ENCODE peak calls at places on chromosomes 3 and 15, in nine cellular contexts. One of them, this sample, is unnamed.

GRCh38 chr3:145776782-145777408 is 384.1 kb downstream of the PLOD2 start:
- DNase-seq in heart left ventricle: no peak
- DNase-seq in testis: peak; percentile 78
- DNase-seq in tibial nerve: peak; percentile 70
- DNase-seq in spleen: no peak
- DNase-seq in body of pancreas: peak; percentile 51
- DNase-seq in endothelial cell of umbilical vein: peak; percentile 80
- DNase-seq in upper lobe of left lung: no peak
- DNase-seq in transverse colon: no peak
- DNase-seq in this sample: no peak

GRCh38 chr3:52820741-52821140 is 9.7 kb downstream of the ITIH4 start:
- DNase-seq in testis: peak; percentile 40
- DNase-seq in transverse colon: no peak
- DNase-seq in heart left ventricle: no peak
- DNase-seq in upper lobe of left lung: no peak
- DNase-seq in tibial nerve: no peak
- DNase-seq in spleen: no peak
- DNase-seq in endothelial cell of umbilical vein: peak; percentile 13
- DNase-seq in body of pancreas: no peak
- DNase-seq in this sample: no peak

GRCh38 chr3:85172001-85172400 is 213.2 kb downstream of the CADM2 start:
- DNase-seq in transverse colon: no peak
- DNase-seq in tibial nerve: no peak
- DNase-seq in body of pancreas: no peak
- DNase-seq in heart left ventricle: no peak
- DNase-seq in spleen: no peak
- DNase-seq in testis: no peak
- DNase-seq in endothelial cell of umbilical vein: no peak
- DNase-seq in upper lobe of left lung: no peak
- DNase-seq in this sample: no peak

GRCh38 chr3:52218953-52219650 is 6.3 kb downstream of the TLR9 start:
- DNase-seq in heart left ventricle: no peak
- DNase-seq in testis: no peak
- DNase-seq in transverse colon: no peak
- DNase-seq in spleen: peak; percentile 59
- DNase-seq in upper lobe of left lung: peak; percentile 73
- DNase-seq in endothelial cell of umbilical vein: peak; percentile 56
- DNase-seq in body of pancreas: no peak
- DNase-seq in tibial nerve: no peak
- DNase-seq in this sample: no peak

GRCh38 chr3:14532691-14533456 is 7.3 kb downstream of the GRIP2 start:
- DNase-seq in testis: peak; percentile 53
- DNase-seq in tibial nerve: no peak
- DNase-seq in transverse colon: peak; percentile 78
- DNase-seq in heart left ventricle: peak; percentile 67
- DNase-seq in body of pancreas: peak; percentile 92
- DNase-seq in spleen: peak; percentile 73
- DNase-seq in endothelial cell of umbilical vein: no peak
- DNase-seq in upper lobe of left lung: peak; percentile 24
- DNase-seq in this sample: peak; percentile 53

GRCh38 chr3:160140756-160141155 is 84.5 kb upstream of the C3orf80 start:
- DNase-seq in testis: no peak
- DNase-seq in body of pancreas: no peak
- DNase-seq in endothelial cell of umbilical vein: no peak
- DNase-seq in tibial nerve: no peak
- DNase-seq in spleen: no peak
- DNase-seq in heart left ventricle: no peak
- DNase-seq in upper lobe of left lung: no peak
- DNase-seq in transverse colon: no peak
- DNase-seq in this sample: no peak

GRCh38 chr3:49720383-49721164 is 1.1 kb upstream of the AMIGO3 start:
- DNase-seq in testis: no peak
- DNase-seq in spleen: peak; percentile 74
- DNase-seq in transverse colon: no peak
- DNase-seq in body of pancreas: peak; percentile 20
- DNase-seq in upper lobe of left lung: no peak
- DNase-seq in tibial nerve: no peak
- DNase-seq in endothelial cell of umbilical vein: no peak
- DNase-seq in heart left ventricle: no peak
- DNase-seq in this sample: peak; percentile 83

GRCh38 chr3:126474498-126475410 is 937 bp downstream of the ZXDC start:
- DNase-seq in spleen: peak; percentile 93
- DNase-seq in transverse colon: peak; percentile 45
- DNase-seq in upper lobe of left lung: peak; percentile 64
- DNase-seq in testis: peak; percentile 49
- DNase-seq in tibial nerve: no peak
- DNase-seq in heart left ventricle: peak; percentile 55
- DNase-seq in endothelial cell of umbilical vein: peak; percentile 65
- DNase-seq in body of pancreas: peak; percentile 66
- DNase-seq in this sample: peak; percentile 89

GRCh38 chr3:127684871-127685707 is 12.3 kb downstream of the ABTB1 start:
- DNase-seq in transverse colon: no peak
- DNase-seq in body of pancreas: no peak
- DNase-seq in tibial nerve: no peak
- DNase-seq in endothelial cell of umbilical vein: no peak
- DNase-seq in testis: no peak
- DNase-seq in heart left ventricle: peak; percentile 19
- DNase-seq in upper lobe of left lung: peak; percentile 21
- DNase-seq in spleen: peak; percentile 74
- DNase-seq in this sample: no peak

GRCh38 chr15:33094336-33094735 is 100.2 kb downstream of the FMN1 start:
- DNase-seq in testis: no peak
- DNase-seq in endothelial cell of umbilical vein: peak; percentile 24
- DNase-seq in transverse colon: no peak
- DNase-seq in spleen: no peak
- DNase-seq in body of pancreas: no peak
- DNase-seq in tibial nerve: no peak
- DNase-seq in upper lobe of left lung: no peak
- DNase-seq in heart left ventricle: no peak
- DNase-seq in this sample: no peak

GRCh38 chr15:89370120-89371077 is 35.8 kb upstream of the POLG start:
- DNase-seq in transverse colon: no peak
- DNase-seq in tibial nerve: no peak
- DNase-seq in endothelial cell of umbilical vein: no peak
- DNase-seq in spleen: no peak
- DNase-seq in testis: no peak
- DNase-seq in upper lobe of left lung: no peak
- DNase-seq in body of pancreas: no peak
- DNase-seq in heart left ventricle: no peak
- DNase-seq in this sample: no peak

GRCh38 chr3:37338500-37338899 is 164.1 kb upstream of the LRRFIP2 start:
- DNase-seq in spleen: no peak
- DNase-seq in testis: no peak
- DNase-seq in upper lobe of left lung: no peak
- DNase-seq in endothelial cell of umbilical vein: no peak
- DNase-seq in body of pancreas: no peak
- DNase-seq in heart left ventricle: no peak
- DNase-seq in tibial nerve: no peak
- DNase-seq in transverse colon: no peak
- DNase-seq in this sample: no peak

GRCh38 chr3:39108309-39108708 is 829 bp downstream of the TTC21A start:
- DNase-seq in upper lobe of left lung: no peak
- DNase-seq in body of pancreas: no peak
- DNase-seq in spleen: no peak
- DNase-seq in heart left ventricle: no peak
- DNase-seq in transverse colon: peak; percentile 24
- DNase-seq in tibial nerve: no peak
- DNase-seq in testis: no peak
- DNase-seq in endothelial cell of umbilical vein: no peak
- DNase-seq in this sample: no peak

GRCh38 chr3:75001330-75001729 is 386.9 kb upstream of the CNTN3 start:
- DNase-seq in body of pancreas: no peak
- DNase-seq in testis: no peak
- DNase-seq in upper lobe of left lung: no peak
- DNase-seq in spleen: no peak
- DNase-seq in endothelial cell of umbilical vein: no peak
- DNase-seq in transverse colon: no peak
- DNase-seq in heart left ventricle: no peak
- DNase-seq in tibial nerve: no peak
- DNase-seq in this sample: no peak

GRCh38 chr15:40847225-40847961 is 3.5 kb downstream of the SPINT1 start:
- DNase-seq in spleen: peak; percentile 83
- DNase-seq in upper lobe of left lung: peak; percentile 93
- DNase-seq in endothelial cell of umbilical vein: no peak
- DNase-seq in testis: peak; percentile 27
- DNase-seq in body of pancreas: peak; percentile 78
- DNase-seq in tibial nerve: peak; percentile 43
- DNase-seq in transverse colon: peak; percentile 92
- DNase-seq in heart left ventricle: peak; percentile 46
- DNase-seq in this sample: peak; percentile 67

GRCh38 chr3:141240290-141241247 is 8.9 kb downstream of the PXYLP1 start:
- DNase-seq in upper lobe of left lung: no peak
- DNase-seq in spleen: no peak
- DNase-seq in tibial nerve: no peak
- DNase-seq in transverse colon: no peak
- DNase-seq in body of pancreas: no peak
- DNase-seq in endothelial cell of umbilical vein: no peak
- DNase-seq in heart left ventricle: no peak
- DNase-seq in testis: no peak
- DNase-seq in this sample: peak; percentile 66

GRCh38 chr3:159950156-159950898 is 38.3 kb upstream of the IL12A start:
- DNase-seq in transverse colon: no peak
- DNase-seq in body of pancreas: no peak
- DNase-seq in testis: no peak
- DNase-seq in endothelial cell of umbilical vein: no peak
- DNase-seq in tibial nerve: no peak
- DNase-seq in spleen: no peak
- DNase-seq in heart left ventricle: no peak
- DNase-seq in upper lobe of left lung: no peak
- DNase-seq in this sample: no peak

GRCh38 chr3:129040579-129041300 is 19.8 kb upstream of the GP9 start:
- DNase-seq in upper lobe of left lung: no peak
- DNase-seq in transverse colon: no peak
- DNase-seq in tibial nerve: no peak
- DNase-seq in spleen: no peak
- DNase-seq in heart left ventricle: no peak
- DNase-seq in testis: no peak
- DNase-seq in body of pancreas: no peak
- DNase-seq in endothelial cell of umbilical vein: no peak
- DNase-seq in this sample: no peak

GRCh38 chr3:129038121-129038855 is 22.3 kb upstream of the GP9 start:
- DNase-seq in body of pancreas: no peak
- DNase-seq in transverse colon: no peak
- DNase-seq in tibial nerve: no peak
- DNase-seq in testis: no peak
- DNase-seq in spleen: no peak
- DNase-seq in heart left ventricle: no peak
- DNase-seq in endothelial cell of umbilical vein: no peak
- DNase-seq in upper lobe of left lung: no peak
- DNase-seq in this sample: no peak

GRCh38 chr3:129039271-129040038 is 21.1 kb upstream of the GP9 start:
- DNase-seq in spleen: no peak
- DNase-seq in heart left ventricle: peak; percentile 52
- DNase-seq in endothelial cell of umbilical vein: no peak
- DNase-seq in testis: no peak
- DNase-seq in tibial nerve: no peak
- DNase-seq in upper lobe of left lung: no peak
- DNase-seq in body of pancreas: peak; percentile 49
- DNase-seq in transverse colon: peak; percentile 60
- DNase-seq in this sample: no peak

GRCh38 chr3:129037093-129037419 is 23.5 kb upstream of the GP9 start:
- DNase-seq in spleen: no peak
- DNase-seq in endothelial cell of umbilical vein: no peak
- DNase-seq in transverse colon: no peak
- DNase-seq in body of pancreas: no peak
- DNase-seq in heart left ventricle: no peak
- DNase-seq in testis: no peak
- DNase-seq in tibial nerve: no peak
- DNase-seq in upper lobe of left lung: no peak
- DNase-seq in this sample: no peak

GRCh38 chr3:129040039-129040336 is 20.6 kb upstream of the GP9 start:
- DNase-seq in endothelial cell of umbilical vein: no peak
- DNase-seq in heart left ventricle: no peak
- DNase-seq in tibial nerve: no peak
- DNase-seq in spleen: no peak
- DNase-seq in transverse colon: no peak
- DNase-seq in upper lobe of left lung: no peak
- DNase-seq in body of pancreas: no peak
- DNase-seq in testis: no peak
- DNase-seq in this sample: no peak
- TF ChIP-seq CTCF in endothelial cell of umbilical vein: no peak
- TF ChIP-seq CTCF in heart left ventricle: no peak
- TF ChIP-seq CTCF in tibial nerve: no peak
- TF ChIP-seq CTCF in spleen: no peak
- TF ChIP-seq CTCF in transverse colon: no peak
- TF ChIP-seq CTCF in upper lobe of left lung: no peak
- TF ChIP-seq CTCF in body of pancreas: no peak
- TF ChIP-seq CTCF in testis: no peak
- TF ChIP-seq CTCF in this sample: no peak

DNA sequence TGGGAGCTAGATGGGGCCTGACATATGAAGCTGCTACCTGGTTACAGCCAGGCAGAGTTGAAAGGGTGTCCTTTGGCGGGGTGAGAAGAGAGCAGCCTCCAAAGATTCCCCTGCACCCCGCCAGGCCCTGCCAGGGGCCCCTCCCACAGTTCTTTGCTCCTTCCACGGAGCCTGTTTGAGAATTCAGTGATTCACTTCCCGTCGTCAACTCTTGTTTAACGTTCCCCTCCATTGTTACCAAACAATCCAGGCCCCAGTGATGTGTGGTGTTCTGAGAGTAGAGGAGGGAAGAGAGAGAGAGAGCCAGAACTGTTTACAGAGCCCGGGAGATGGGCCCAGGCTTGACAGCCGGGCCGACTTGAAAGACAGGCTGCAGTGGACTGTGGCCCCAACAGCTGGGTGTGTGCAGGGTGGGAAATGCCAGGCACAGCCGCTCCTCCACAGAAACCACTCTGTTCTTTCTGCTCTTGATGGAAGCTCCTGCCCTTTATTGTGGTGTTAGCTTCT is 81.5 kb downstream of the SMAD3 start:
- DNase-seq in endothelial cell of umbilical vein: peak; percentile 94
- DNase-seq in tibial nerve: no peak
- DNase-seq in heart left ventricle: peak; percentile 59
- DNase-seq in upper lobe of left lung: peak; percentile 50
- DNase-seq in transverse colon: peak; percentile 82
- DNase-seq in body of pancreas: no peak
- DNase-seq in spleen: no peak
- DNase-seq in testis: no peak
- DNase-seq in this sample: no peak
- TF ChIP-seq POLR2A in endothelial cell of umbilical vein: peak; percentile 59
- TF ChIP-seq POLR2A in tibial nerve: no peak
- TF ChIP-seq POLR2A in heart left ventricle: no peak
- TF ChIP-seq POLR2A in upper lobe of left lung: no peak
- TF ChIP-seq POLR2A in transverse colon: no peak
- TF ChIP-seq POLR2A in body of pancreas: no peak
- TF ChIP-seq POLR2A in spleen: no peak
- TF ChIP-seq POLR2A in testis: no peak
- TF ChIP-seq POLR2A in this sample: no peak

GRCh38 chr3:150377601-150378466 is 30.3 kb upstream of the TSC22D2 start:
- DNase-seq in testis: no peak
- DNase-seq in tibial nerve: no peak
- DNase-seq in spleen: no peak
- DNase-seq in upper lobe of left lung: no peak
- DNase-seq in endothelial cell of umbilical vein: no peak
- DNase-seq in transverse colon: no peak
- DNase-seq in body of pancreas: no peak
- DNase-seq in heart left ventricle: no peak
- DNase-seq in this sample: no peak
- H3K4me3 ChIP-seq in testis: no peak overlapping the region
- H3K4me3 ChIP-seq in tibial nerve: no peak overlapping the region
- H3K4me3 ChIP-seq in spleen: no peak overlapping the region
- H3K4me3 ChIP-seq in upper lobe of left lung: no peak overlapping the region
- H3K4me3 ChIP-seq in endothelial cell of umbilical vein: no peak overlapping the region
- H3K4me3 ChIP-seq in transverse colon: no peak overlapping the region
- H3K4me3 ChIP-seq in body of pancreas: no peak overlapping the region
- H3K4me3 ChIP-seq in heart left ventricle: no peak overlapping the region
- H3K4me3 ChIP-seq in this sample: no peak overlapping the region

GRCh38 chr3:122660575-122660974 is 20.1 kb upstream of the PARP14 start:
- DNase-seq in tibial nerve: no peak
- DNase-seq in heart left ventricle: no peak
- DNase-seq in spleen: no peak
- DNase-seq in testis: peak; percentile 37
- DNase-seq in upper lobe of left lung: peak; percentile 29
- DNase-seq in endothelial cell of umbilical vein: no peak
- DNase-seq in transverse colon: no peak
- DNase-seq in body of pancreas: no peak
- DNase-seq in this sample: no peak
- TF ChIP-seq CTCF in tibial nerve: no peak
- TF ChIP-seq CTCF in heart left ventricle: no peak
- TF ChIP-seq CTCF in spleen: no peak
- TF ChIP-seq CTCF in testis: no peak
- TF ChIP-seq CTCF in upper lobe of left lung: no peak
- TF ChIP-seq CTCF in endothelial cell of umbilical vein: no peak
- TF ChIP-seq CTCF in transverse colon: no peak
- TF ChIP-seq CTCF in body of pancreas: peak; percentile 52
- TF ChIP-seq CTCF in this sample: no peak